ENCODE peak calls at places on chromosome 12, in seven cellular contexts. One of them, this sample, is unnamed.
A peak's percentile ranks its signal among the peaks of the same experiment; 100 is the strongest.

GRCh38 chr12:121093487-121093891 is 39.2 kb upstream of the P2RX7 start:
- DNase-seq in HepG2: no peak
- DNase-seq in adrenal gland: no peak
- DNase-seq in choroid plexus epithelial cell: no peak
- DNase-seq in esophagus squamous epithelium: no peak
- DNase-seq in BJ: no peak
- DNase-seq in psoas muscle: no peak
- DNase-seq in this sample: no peak

GRCh38 chr12:64452559-64453329 is 824 bp downstream of the TBK1 start:
- DNase-seq in HepG2: peak; percentile 52
- DNase-seq in adrenal gland: peak; percentile 45
- DNase-seq in choroid plexus epithelial cell: peak; percentile 89
- DNase-seq in esophagus squamous epithelium: no peak
- DNase-seq in BJ: peak; percentile 34
- DNase-seq in psoas muscle: no peak
- DNase-seq in this sample: peak; percentile 23

GRCh38 chr12:132189378-132190011 is 45.2 kb downstream of the NOC4L start:
- DNase-seq in HepG2: no peak
- DNase-seq in adrenal gland: peak; percentile 84
- DNase-seq in choroid plexus epithelial cell: peak; percentile 85
- DNase-seq in esophagus squamous epithelium: peak; percentile 37
- DNase-seq in BJ: peak; percentile 33
- DNase-seq in psoas muscle: peak; percentile 89
- DNase-seq in this sample: peak; percentile 92

GRCh38 chr12:131204416-131205311 is 251.0 kb downstream of the ADGRD1 start:
- DNase-seq in HepG2: no peak
- DNase-seq in adrenal gland: no peak
- DNase-seq in choroid plexus epithelial cell: no peak
- DNase-seq in esophagus squamous epithelium: no peak
- DNase-seq in BJ: no peak
- DNase-seq in psoas muscle: no peak
- DNase-seq in this sample: no peak

GRCh38 chr12:14741153-14741552 is 44.8 kb upstream of the GUCY2C start:
- DNase-seq in HepG2: peak; percentile 30
- DNase-seq in adrenal gland: peak; percentile 36
- DNase-seq in choroid plexus epithelial cell: no peak
- DNase-seq in esophagus squamous epithelium: no peak
- DNase-seq in BJ: no peak
- DNase-seq in psoas muscle: no peak
- DNase-seq in this sample: peak; percentile 28

GRCh38 chr12:25433581-25434325 is 119.3 kb downstream of the LMNTD1 start:
- DNase-seq in HepG2: no peak
- DNase-seq in adrenal gland: no peak
- DNase-seq in choroid plexus epithelial cell: peak; percentile 61
- DNase-seq in esophagus squamous epithelium: no peak
- DNase-seq in BJ: peak; percentile 44
- DNase-seq in psoas muscle: no peak
- DNase-seq in this sample: no peak

GRCh38 chr12:52646613-52647012 is 5.4 kb downstream of the KRT2 start:
- DNase-seq in HepG2: no peak
- DNase-seq in adrenal gland: no peak
- DNase-seq in choroid plexus epithelial cell: no peak
- DNase-seq in esophagus squamous epithelium: no peak
- DNase-seq in BJ: no peak
- DNase-seq in psoas muscle: no peak
- DNase-seq in this sample: no peak

GRCh38 chr12:80412343-80412953 is 31.6 kb upstream of the PTPRQ start:
- DNase-seq in HepG2: peak; percentile 40
- DNase-seq in adrenal gland: no peak
- DNase-seq in choroid plexus epithelial cell: peak; percentile 79
- DNase-seq in esophagus squamous epithelium: no peak
- DNase-seq in BJ: no peak
- DNase-seq in psoas muscle: no peak
- DNase-seq in this sample: peak; percentile 63

GRCh38 chr12:118981285-118982201 is at the start of gene SRRM4:
- DNase-seq in HepG2: no peak
- DNase-seq in adrenal gland: no peak
- DNase-seq in choroid plexus epithelial cell: no peak
- DNase-seq in esophagus squamous epithelium: no peak
- DNase-seq in BJ: no peak
- DNase-seq in psoas muscle: peak; percentile 11
- DNase-seq in this sample: no peak

GRCh38 chr12:27549231-27549800 is 25.3 kb downstream of the PPFIBP1 start:
- DNase-seq in HepG2: peak; percentile 52
- DNase-seq in adrenal gland: peak; percentile 27
- DNase-seq in choroid plexus epithelial cell: peak; percentile 87
- DNase-seq in esophagus squamous epithelium: no peak
- DNase-seq in BJ: peak; percentile 69
- DNase-seq in psoas muscle: no peak
- DNase-seq in this sample: no peak
- H3K4me3 ChIP-seq in HepG2: peak overlapping the region; percentile 57
- H3K4me3 ChIP-seq in adrenal gland: no peak overlapping the region
- H3K4me3 ChIP-seq in choroid plexus epithelial cell: no peak overlapping the region
- H3K4me3 ChIP-seq in esophagus squamous epithelium: peak overlapping the region; percentile 50
- H3K4me3 ChIP-seq in BJ: no peak overlapping the region
- H3K4me3 ChIP-seq in psoas muscle: peak overlapping the region; percentile 44
- H3K4me3 ChIP-seq in this sample: no peak overlapping the region

GRCh38 chr12:54135621-54136027 is 53.2 kb downstream of the SMUG1 start:
- DNase-seq in HepG2: peak; percentile 88
- DNase-seq in adrenal gland: no peak
- DNase-seq in choroid plexus epithelial cell: no peak
- DNase-seq in esophagus squamous epithelium: no peak
- DNase-seq in BJ: no peak
- DNase-seq in psoas muscle: no peak
- DNase-seq in this sample: no peak

GRCh38 chr12:54134395-54134794 is 54.4 kb downstream of the SMUG1 start:
- DNase-seq in HepG2: no peak
- DNase-seq in adrenal gland: no peak
- DNase-seq in choroid plexus epithelial cell: no peak
- DNase-seq in esophagus squamous epithelium: no peak
- DNase-seq in BJ: no peak
- DNase-seq in psoas muscle: no peak
- DNase-seq in this sample: no peak

GRCh38 chr12:54133663-54134375 is 55.0 kb downstream of the SMUG1 start:
- DNase-seq in HepG2: no peak
- DNase-seq in adrenal gland: no peak
- DNase-seq in choroid plexus epithelial cell: no peak
- DNase-seq in esophagus squamous epithelium: no peak
- DNase-seq in BJ: no peak
- DNase-seq in psoas muscle: no peak
- DNase-seq in this sample: no peak

GRCh38 chr12:54132979-54133378 is 55.8 kb downstream of the SMUG1 start:
- DNase-seq in HepG2: no peak
- DNase-seq in adrenal gland: no peak
- DNase-seq in choroid plexus epithelial cell: no peak
- DNase-seq in esophagus squamous epithelium: no peak
- DNase-seq in BJ: no peak
- DNase-seq in psoas muscle: no peak
- DNase-seq in this sample: no peak

GRCh38 chr12:54134850-54135249 is 53.9 kb downstream of the SMUG1 start:
- DNase-seq in HepG2: no peak
- DNase-seq in adrenal gland: no peak
- DNase-seq in choroid plexus epithelial cell: no peak
- DNase-seq in esophagus squamous epithelium: no peak
- DNase-seq in BJ: no peak
- DNase-seq in psoas muscle: no peak
- DNase-seq in this sample: no peak
- TF ChIP-seq CTCF in HepG2: peak; percentile 60
- TF ChIP-seq CTCF in adrenal gland: no peak
- TF ChIP-seq CTCF in choroid plexus epithelial cell: no peak
- TF ChIP-seq CTCF in esophagus squamous epithelium: no peak
- TF ChIP-seq CTCF in BJ: no peak
- TF ChIP-seq CTCF in psoas muscle: no peak
- TF ChIP-seq CTCF in this sample: no peak

DNA sequence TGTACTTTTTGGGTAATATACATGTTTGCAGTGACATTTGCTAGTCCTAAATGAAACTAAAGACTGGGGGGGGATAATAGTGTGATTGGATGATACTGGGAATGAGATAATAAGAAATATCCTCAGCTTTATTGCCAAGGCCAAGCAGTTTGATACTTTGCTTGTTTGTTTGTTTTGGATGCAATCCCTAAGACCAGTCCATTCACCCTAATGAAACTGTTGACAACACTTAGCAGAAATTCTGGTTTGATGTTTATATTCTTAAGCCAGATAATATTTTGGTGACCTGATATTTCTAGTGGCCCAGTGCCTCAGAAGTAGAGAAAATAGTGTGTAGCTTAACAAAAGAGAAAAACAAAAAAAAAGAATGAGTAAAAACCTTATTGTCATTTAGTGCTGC is 1.8 kb downstream of the PHC1 start:
- DNase-seq in HepG2: no peak
- DNase-seq in adrenal gland: no peak
- DNase-seq in choroid plexus epithelial cell: no peak
- DNase-seq in esophagus squamous epithelium: no peak
- DNase-seq in BJ: no peak
- DNase-seq in psoas muscle: no peak
- DNase-seq in this sample: no peak
- H3K4me3 ChIP-seq in HepG2: no peak overlapping the region
- H3K4me3 ChIP-seq in adrenal gland: no peak overlapping the region
- H3K4me3 ChIP-seq in choroid plexus epithelial cell: no peak overlapping the region
- H3K4me3 ChIP-seq in esophagus squamous epithelium: no peak overlapping the region
- H3K4me3 ChIP-seq in BJ: no peak overlapping the region
- H3K4me3 ChIP-seq in psoas muscle: no peak overlapping the region
- H3K4me3 ChIP-seq in this sample: no peak overlapping the region

GRCh38 chr12:67651380-67651695 is 2.8 kb downstream of the DYRK2 start:
- DNase-seq in HepG2: peak; percentile 4
- DNase-seq in adrenal gland: no peak
- DNase-seq in choroid plexus epithelial cell: peak; percentile 77
- DNase-seq in esophagus squamous epithelium: no peak
- DNase-seq in BJ: no peak
- DNase-seq in psoas muscle: no peak
- DNase-seq in this sample: peak; percentile 50
- TF ChIP-seq CTCF in HepG2: no peak
- TF ChIP-seq CTCF in adrenal gland: peak; percentile 31
- TF ChIP-seq CTCF in choroid plexus epithelial cell: peak; percentile 64
- TF ChIP-seq CTCF in esophagus squamous epithelium: peak; percentile 5
- TF ChIP-seq CTCF in BJ: peak; percentile 44
- TF ChIP-seq CTCF in psoas muscle: peak; percentile 33
- TF ChIP-seq CTCF in this sample: peak; percentile 15

GRCh38 chr12:53657041-53657440 is 18.8 kb downstream of the ATP5MC2 start:
- DNase-seq in HepG2: peak; percentile 28
- DNase-seq in adrenal gland: no peak
- DNase-seq in choroid plexus epithelial cell: no peak
- DNase-seq in esophagus squamous epithelium: no peak
- DNase-seq in BJ: no peak
- DNase-seq in psoas muscle: no peak
- DNase-seq in this sample: no peak

GRCh38 chr12:53659011-53659551 is 16.8 kb downstream of the ATP5MC2 start:
- DNase-seq in HepG2: peak; percentile 96
- DNase-seq in adrenal gland: peak; percentile 30
- DNase-seq in choroid plexus epithelial cell: peak; percentile 76
- DNase-seq in esophagus squamous epithelium: no peak
- DNase-seq in BJ: no peak
- DNase-seq in psoas muscle: no peak
- DNase-seq in this sample: no peak

GRCh38 chr12:53660064-53660463 is 15.8 kb downstream of the ATP5MC2 start:
- DNase-seq in HepG2: no peak
- DNase-seq in adrenal gland: no peak
- DNase-seq in choroid plexus epithelial cell: peak; percentile 24
- DNase-seq in esophagus squamous epithelium: no peak
- DNase-seq in BJ: no peak
- DNase-seq in psoas muscle: no peak
- DNase-seq in this sample: no peak

GRCh38 chr12:53664191-53664590 is 11.7 kb downstream of the ATP5MC2 start:
- DNase-seq in HepG2: no peak
- DNase-seq in adrenal gland: no peak
- DNase-seq in choroid plexus epithelial cell: no peak
- DNase-seq in esophagus squamous epithelium: no peak
- DNase-seq in BJ: no peak
- DNase-seq in psoas muscle: no peak
- DNase-seq in this sample: no peak

GRCh38 chr12:53659609-53660008 is 16.3 kb downstream of the ATP5MC2 start:
- DNase-seq in HepG2: no peak
- DNase-seq in adrenal gland: no peak
- DNase-seq in choroid plexus epithelial cell: peak; percentile 52
- DNase-seq in esophagus squamous epithelium: no peak
- DNase-seq in BJ: no peak
- DNase-seq in psoas muscle: no peak
- DNase-seq in this sample: no peak
- H3K4me3 ChIP-seq in HepG2: peak overlapping the region; percentile 62
- H3K4me3 ChIP-seq in adrenal gland: no peak overlapping the region
- H3K4me3 ChIP-seq in choroid plexus epithelial cell: no peak overlapping the region
- H3K4me3 ChIP-seq in esophagus squamous epithelium: peak overlapping the region; percentile 16
- H3K4me3 ChIP-seq in BJ: no peak overlapping the region
- H3K4me3 ChIP-seq in psoas muscle: peak overlapping the region; percentile 32
- H3K4me3 ChIP-seq in this sample: no peak overlapping the region

GRCh38 chr12:122162976-122163375 is 11.0 kb downstream of the IL31 start:
- DNase-seq in HepG2: no peak
- DNase-seq in adrenal gland: no peak
- DNase-seq in choroid plexus epithelial cell: no peak
- DNase-seq in esophagus squamous epithelium: no peak
- DNase-seq in BJ: no peak
- DNase-seq in psoas muscle: no peak
- DNase-seq in this sample: no peak
- TF ChIP-seq CTCF in HepG2: no peak
- TF ChIP-seq CTCF in adrenal gland: no peak
- TF ChIP-seq CTCF in choroid plexus epithelial cell: no peak
- TF ChIP-seq CTCF in esophagus squamous epithelium: no peak
- TF ChIP-seq CTCF in BJ: no peak
- TF ChIP-seq CTCF in psoas muscle: no peak
- TF ChIP-seq CTCF in this sample: no peak

GRCh38 chr12:5185435-5186069 is 141.9 kb downstream of the KCNA5 start:
- DNase-seq in HepG2: no peak
- DNase-seq in adrenal gland: no peak
- DNase-seq in choroid plexus epithelial cell: no peak
- DNase-seq in esophagus squamous epithelium: no peak
- DNase-seq in BJ: no peak
- DNase-seq in psoas muscle: no peak
- DNase-seq in this sample: no peak
- H3K4me3 ChIP-seq in HepG2: no peak overlapping the region
- H3K4me3 ChIP-seq in adrenal gland: no peak overlapping the region
- H3K4me3 ChIP-seq in choroid plexus epithelial cell: no peak overlapping the region
- H3K4me3 ChIP-seq in esophagus squamous epithelium: peak overlapping the region; percentile 42
- H3K4me3 ChIP-seq in BJ: peak overlapping the region; percentile 6
- H3K4me3 ChIP-seq in psoas muscle: peak overlapping the region; percentile 31
- H3K4me3 ChIP-seq in this sample: no peak overlapping the region

DNA sequence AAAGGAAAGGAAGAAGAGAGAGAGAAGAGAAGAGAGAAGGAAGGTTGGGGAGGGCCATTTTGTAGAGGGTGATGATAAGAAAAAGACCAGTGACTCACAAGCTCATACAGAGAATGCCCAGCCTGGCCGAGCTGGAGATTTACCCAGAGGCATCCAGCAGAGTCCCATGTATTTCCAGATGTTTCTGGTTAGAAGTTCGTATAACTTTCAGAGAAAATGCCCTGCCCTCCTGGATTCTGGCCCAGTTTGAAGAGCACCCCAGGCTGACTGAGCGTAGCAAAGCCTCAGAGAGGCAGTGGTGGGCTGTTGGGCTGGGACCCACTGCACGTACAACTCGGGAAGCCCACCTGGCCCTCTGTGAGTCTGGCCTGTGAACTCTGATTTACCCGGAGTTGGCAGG is 221.8 kb downstream of the SLC41A2 start:
- DNase-seq in HepG2: no peak
- DNase-seq in adrenal gland: no peak
- DNase-seq in choroid plexus epithelial cell: peak; percentile 87
- DNase-seq in esophagus squamous epithelium: no peak
- DNase-seq in BJ: peak; percentile 63
- DNase-seq in psoas muscle: no peak
- DNase-seq in this sample: no peak
- TF ChIP-seq CTCF in HepG2: no peak
- TF ChIP-seq CTCF in adrenal gland: no peak
- TF ChIP-seq CTCF in choroid plexus epithelial cell: no peak
- TF ChIP-seq CTCF in esophagus squamous epithelium: no peak
- TF ChIP-seq CTCF in BJ: peak; percentile 25
- TF ChIP-seq CTCF in psoas muscle: no peak
- TF ChIP-seq CTCF in this sample: no peak

GRCh38 chr12:39036060-39036459 is 130.7 kb upstream of the CPNE8 start:
- DNase-seq in HepG2: no peak
- DNase-seq in adrenal gland: no peak
- DNase-seq in choroid plexus epithelial cell: no peak
- DNase-seq in esophagus squamous epithelium: no peak
- DNase-seq in BJ: no peak
- DNase-seq in psoas muscle: no peak
- DNase-seq in this sample: no peak
- H3K4me3 ChIP-seq in HepG2: no peak overlapping the region
- H3K4me3 ChIP-seq in adrenal gland: no peak overlapping the region
- H3K4me3 ChIP-seq in choroid plexus epithelial cell: no peak overlapping the region
- H3K4me3 ChIP-seq in esophagus squamous epithelium: no peak overlapping the region
- H3K4me3 ChIP-seq in BJ: no peak overlapping the region
- H3K4me3 ChIP-seq in psoas muscle: no peak overlapping the region
- H3K4me3 ChIP-seq in this sample: no peak overlapping the region